ENCODE peak calls at places on chromosome 19, in seven cellular contexts. O is IMR-90, A is H9, Z is mesenchymal stem cell, S is neuronal stem cell, N is H1, M is trophoblast cell. T is an unnamed sample.

GRCh38 chr19:4993683-4994082 is 24.8 kb downstream of the KDM4B start:
- DNase-seq in O (no peak), A (no peak), Z (no peak), S (no peak), N (no peak), M (peak; percentile 62), T (no peak)

GRCh38 chr19:3855321-3855720 is 13.5 kb downstream of the ZFR2 start:
- DNase-seq in O (no peak), A (no peak), Z (no peak), S (no peak), N (no peak), M (peak; percentile 17), T (no peak)

GRCh38 chr19:22600690-22601648 is 33.2 kb upstream of the ZNF492 start:
- DNase-seq in O (no peak), A (no peak), Z (no peak), S (no peak), N (no peak), M (no peak), T (no peak)

GRCh38 chr19:35341565-35342225 is 6.0 kb upstream of the FFAR1 start:
- DNase-seq in O (no peak), A (no peak), Z (no peak), S (no peak), N (no peak), M (no peak), T (no peak)

GRCh38 chr19:42201489-42202289 is 15.8 kb downstream of the DEDD2 start:
- DNase-seq in O (no peak), A (no peak), Z (no peak), S (no peak), N (no peak), M (peak; percentile 35), T (no peak)

GRCh38 chr19:29311391-29311790 is 98.4 kb upstream of the UQCRFS1 start:
- DNase-seq in O (no peak), A (peak; percentile 43), Z (no peak), S (no peak), N (no peak), M (no peak), T (peak; percentile 48)

GRCh38 chr19:35913589-35913988 is 5.5 kb upstream of the TYROBP start:
- DNase-seq in O (peak; percentile 80), A (no peak), Z (peak; percentile 27), S (no peak), N (no peak), M (no peak), T (no peak)

GRCh38 chr19:54248016-54248601 is 5.5 kb upstream of the LILRA6 start:
- DNase-seq in O (peak; percentile 26), A (no peak), Z (no peak), S (no peak), N (no peak), M (peak; percentile 33), T (no peak)

GRCh38 chr19:35346193-35347052 is 1.3 kb upstream of the FFAR1 start:
- DNase-seq in O (no peak), A (peak; percentile 19), Z (no peak), S (no peak), N (no peak), M (no peak), T (no peak)

DNA sequence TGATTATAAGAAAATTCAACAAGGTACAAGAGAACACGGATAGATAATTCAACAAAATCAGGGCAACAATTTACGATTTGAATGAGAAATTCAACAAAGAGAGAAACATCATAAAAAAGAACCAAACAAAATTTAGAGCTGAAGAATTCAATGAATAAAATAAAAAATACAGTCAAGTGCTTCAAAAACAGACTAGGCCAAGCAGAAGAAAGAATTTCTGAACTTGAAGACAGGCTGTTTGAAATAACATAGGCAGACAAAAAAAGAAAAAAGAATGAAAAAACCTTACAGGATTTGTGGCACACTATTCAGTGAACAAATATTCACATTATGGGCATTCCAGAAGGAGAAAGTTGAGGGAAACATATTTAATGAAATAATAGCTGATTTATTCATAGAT is 31.1 kb downstream of the ZNF283 start:
- DNase-seq in O (no peak), A (no peak), Z (no peak), S (no peak), N (no peak), M (no peak), T (no peak)
- H3K23ac ChIP-seq in O (no peak overlapping the region), A (no peak overlapping the region), Z (no peak overlapping the region), S (no peak overlapping the region), N (no peak overlapping the region), M (no peak overlapping the region), T (no peak overlapping the region)

GRCh38 chr19:52638601-52639000 is 446 bp upstream of the ZNF83 start:
- DNase-seq in O (peak; percentile 69), A (no peak), Z (no peak), S (no peak), N (no peak), M (peak; percentile 77), T (peak; percentile 63)
- H3K9ac ChIP-seq in O (peak overlapping the region; percentile 43), A (no peak overlapping the region), Z (peak overlapping the region; percentile 78), S (peak overlapping the region; percentile 30), N (no peak overlapping the region), M (no peak overlapping the region), T (peak overlapping the region; percentile 77)

GRCh38 chr19:11942008-11942842 is 17.3 kb downstream of the ZNF700 start:
- DNase-seq in O (no peak), A (no peak), Z (no peak), S (no peak), N (no peak), M (no peak), T (no peak)
- H3K23ac ChIP-seq in O (no peak overlapping the region), A (no peak overlapping the region), Z (no peak overlapping the region), S (no peak overlapping the region), N (no peak overlapping the region), M (no peak overlapping the region), T (no peak overlapping the region)

GRCh38 chr19:39413903-39414608 is 1.6 kb downstream of the PLEKHG2 start:
- DNase-seq in O (peak; percentile 28), A (no peak), Z (peak; percentile 67), S (no peak), N (no peak), M (no peak), T (peak; percentile 59)
- H3K9ac ChIP-seq in O (peak overlapping the region; percentile 99), A (peak overlapping the region; percentile 63), Z (peak overlapping the region; percentile 98), S (peak overlapping the region; percentile 93), N (peak overlapping the region; percentile 57), M (peak overlapping the region; percentile 68), T (peak overlapping the region; percentile 98)

DNA sequence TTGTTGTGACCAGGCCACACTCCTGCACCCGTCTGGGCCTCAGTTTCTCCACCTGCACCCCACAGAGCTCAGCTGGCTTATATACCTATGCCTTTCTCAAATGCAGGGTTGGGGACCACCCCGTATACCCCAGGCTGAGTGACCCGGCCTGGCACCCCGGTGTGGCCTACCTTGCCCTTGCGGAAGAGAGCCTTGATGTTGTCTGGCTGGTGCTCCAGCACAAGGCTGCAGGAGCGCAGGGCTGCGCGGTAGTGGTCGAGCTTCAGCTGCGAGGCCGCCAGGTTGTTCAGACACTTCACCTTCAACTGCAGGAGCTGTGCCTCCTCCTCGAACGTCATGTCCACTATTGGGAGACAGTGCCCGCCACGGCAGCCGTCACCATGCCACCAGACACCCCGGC is 5.9 kb downstream of the FKBP8 start:
- DNase-seq in O (no peak), A (no peak), Z (no peak), S (no peak), N (no peak), M (no peak), T (no peak)
- H3K23ac ChIP-seq in O (no peak overlapping the region), A (no peak overlapping the region), Z (no peak overlapping the region), S (no peak overlapping the region), N (no peak overlapping the region), M (no peak overlapping the region), T (no peak overlapping the region)

GRCh38 chr19:50550594-50550966 is 17.7 kb downstream of the LRRC4B start:
- DNase-seq in O (no peak), A (no peak), Z (no peak), S (no peak), N (no peak), M (no peak), T (no peak)
- H3K9ac ChIP-seq in O (no peak overlapping the region), A (no peak overlapping the region), Z (no peak overlapping the region), S (peak overlapping the region; percentile 76), N (no peak overlapping the region), M (no peak overlapping the region), T (no peak overlapping the region)

GRCh38 chr19:10593148-10593547 is 6.0 kb upstream of the AP1M2 start:
- DNase-seq in O (no peak), A (no peak), Z (no peak), S (no peak), N (no peak), M (no peak), T (no peak)
- H3K23ac ChIP-seq in O (no peak overlapping the region), A (no peak overlapping the region), Z (no peak overlapping the region), S (no peak overlapping the region), N (no peak overlapping the region), M (no peak overlapping the region), T (no peak overlapping the region)

T was measured in mesendoderm.